ENCODE peak calls at places on chromosomes 6 and 20, in four cellular contexts. S is heart right ventricle; G is fibroblast of lung; T is naive thymus-derived CD4-positive, alpha-beta T cell. F is an unnamed sample.

GRCh38 chr6:86937219-86938079 is at the start of gene HTR1E:
- DNase-seq in T (no peak), S (no peak), G (peak; percentile 19), F (no peak)

GRCh38 chr6:74931567-74931966 is 274.3 kb downstream of the COL12A1 start:
- DNase-seq in G (peak; percentile 91), T (no peak), S (no peak), F (no peak)

GRCh38 chr6:3013486-3013885 is 13.8 kb downstream of the NQO2 start:
- DNase-seq in G (peak; percentile 57), T (no peak), S (peak; percentile 31), F (no peak)

GRCh38 chr6:50819527-50819905 is 845 bp downstream of the TFAP2B start:
- DNase-seq in G (no peak), T (no peak), S (no peak), F (no peak)

GRCh38 chr6:79543886-79544285 is 6.7 kb upstream of the LCA5 start:
- DNase-seq in S (no peak), T (no peak), G (no peak), F (no peak)

GRCh38 chr6:169101981-169102380 is 151.7 kb downstream of the THBS2 start:
- DNase-seq in S (no peak), T (no peak), G (peak; percentile 61), F (no peak)

GRCh38 chr6:22413681-22414305 is 117.0 kb upstream of the PRL start:
- DNase-seq in S (no peak), T (no peak), G (peak; percentile 70), F (no peak)

GRCh38 chr20:63540417-63541186 is 3.4 kb upstream of the PTK6 start:
- DNase-seq in G (no peak), S (no peak), T (no peak), F (no peak)

GRCh38 chr6:14288910-14289309 is 171.3 kb downstream of the CD83 start:
- DNase-seq in S (no peak), G (peak; percentile 29), T (no peak), F (no peak)

GRCh38 chr6:37239950-37240713 is 17.4 kb upstream of the TBC1D22B start:
- DNase-seq in G (peak; percentile 99), T (peak; percentile 40), S (peak; percentile 85), F (peak; percentile 87)

GRCh38 chr6:4145083-4145482 is 9.7 kb upstream of the ECI2 start:
- DNase-seq in S (no peak), T (no peak), G (no peak), F (no peak)

GRCh38 chr20:52943185-52943841 is 28.8 kb upstream of the TSHZ2 start:
- DNase-seq in G (peak; percentile 52), S (no peak), T (no peak), F (no peak)

GRCh38 chr6:153059757-153060156 is 57.2 kb upstream of the MTRF1L start:
- DNase-seq in G (no peak), T (no peak), S (no peak), F (no peak)

GRCh38 chr6:134138226-134138975 is 86.0 kb upstream of the SLC2A12 start:
- DNase-seq in T (no peak), S (no peak), G (no peak), F (no peak)

GRCh38 chr6:43274916-43275597 is 23.0 kb upstream of the SLC22A7 start:
- DNase-seq in T (peak; percentile 18), S (no peak), G (no peak), F (no peak)

GRCh38 chr20:17624551-17625245 is 54.8 kb downstream of the DSTN start:
- DNase-seq in G (no peak), S (no peak), T (no peak), F (no peak)

GRCh38 chr20:54049156-54049555 is 21.2 kb downstream of the BCAS1 start:
- DNase-seq in T (no peak), S (no peak), G (peak; percentile 23), F (no peak)

GRCh38 chr20:19885981-19886665 is 128.1 kb downstream of the RIN2 start:
- DNase-seq in S (peak; percentile 57), T (no peak), G (peak; percentile 52), F (no peak)

GRCh38 chr6:41547799-41548097 is 1.6 kb downstream of the FOXP4 start:
- DNase-seq in G (no peak), T (no peak), S (no peak), F (no peak)
- H3K4me1 ChIP-seq in G (peaks cover 2% of the 10 kb centered on the region), T (peaks cover 20% of the 10 kb centered on the region), S (peaks cover 49% of the 10 kb centered on the region), F (peaks cover 11% of the 10 kb centered on the region)

GRCh38 chr6:98824163-98824906 is 10.0 kb upstream of the POU3F2 start:
- DNase-seq in T (no peak), S (no peak), G (peak; percentile 53), F (no peak)

GRCh38 chr6:98823428-98823827 is 10.9 kb upstream of the POU3F2 start:
- DNase-seq in S (no peak), T (no peak), G (no peak), F (no peak)

GRCh38 chr6:98823845-98824162 is 10.6 kb upstream of the POU3F2 start:
- DNase-seq in S (no peak), T (no peak), G (peak; percentile 19), F (no peak)

GRCh38 chr6:98824907-98825601 is 9.3 kb upstream of the POU3F2 start:
- DNase-seq in G (no peak), T (no peak), S (no peak), F (no peak)

GRCh38 chr6:98821739-98822405 is 12.5 kb upstream of the POU3F2 start:
- DNase-seq in G (peak; percentile 75), T (no peak), S (no peak), F (no peak)
- H3K27me3 ChIP-seq in G (peaks cover 40% of the 10 kb centered on the region), T (peaks cover 12% of the 10 kb centered on the region), S (peaks cover 85% of the 10 kb centered on the region), F (peaks cover 6% of the 10 kb centered on the region)

DNA sequence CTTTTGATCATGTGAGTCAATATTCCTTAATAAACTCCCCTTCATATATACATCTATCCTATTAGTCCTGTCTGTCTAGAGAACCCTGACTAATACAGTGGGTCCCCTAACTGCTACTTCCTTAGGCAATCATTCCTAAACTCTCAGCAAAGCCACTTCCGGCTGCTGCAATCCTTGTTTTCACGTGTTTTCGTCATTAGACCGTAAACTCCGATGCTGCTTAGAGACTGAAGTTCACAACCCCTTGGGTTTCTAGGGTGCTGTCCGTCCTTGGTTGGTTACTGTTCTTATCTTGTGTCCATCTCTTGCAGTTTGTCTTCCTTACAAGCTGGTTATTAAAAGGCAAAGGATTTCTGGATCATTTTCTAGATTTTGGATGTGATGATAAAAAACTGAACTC is 106.4 kb downstream of the GMPR start:
- DNase-seq in G (peak; percentile 79), S (no peak), T (no peak), F (no peak)
- H3K27ac ChIP-seq in G (peak overlapping the region; percentile 84), S (no peak overlapping the region), T (no peak overlapping the region), F (no peak overlapping the region)

GRCh38 chr20:47481330-47482216 is 20.1 kb upstream of the NCOA3 start:
- DNase-seq in S (no peak), T (no peak), G (no peak), F (no peak)
- H3K4me1 ChIP-seq in S (peaks cover 16% of the 10 kb centered on the region), T (no peaks in the 10 kb centered on the region), G (no peaks in the 10 kb centered on the region), F (no peaks in the 10 kb centered on the region)

GRCh38 chr20:3720068-3720467 is 7.7 kb upstream of the SIGLEC1 start:
- DNase-seq in T (no peak), G (no peak), S (no peak), F (no peak)
- H3K27me3 ChIP-seq in T (no peaks in the 10 kb centered on the region), G (peaks cover 4% of the 10 kb centered on the region), S (peaks cover 4% of the 10 kb centered on the region), F (no peaks in the 10 kb centered on the region)